ENCODE peak calls at places on chromosomes 16 and 17, in four cellular contexts. C is mucosa of gallbladder, M is ACHN, R is Ammon's horn. H is an unnamed sample.

GRCh38 chr17:35245196-35245486 is 2.3 kb downstream of the SLFN5 start:
- DNase-seq in R (no peak), C (no peak), M (peak), H (peak)

GRCh38 chr16:3183445-3184139 is 4.4 kb upstream of the OR1F1 start:
- DNase-seq in M (no peak), C (no peak), R (no peak), H (no peak)

GRCh38 chr17:49290690-49291326 is 60.2 kb upstream of the PHOSPHO1 start:
- DNase-seq in M (peak), R (no peak), C (no peak), H (peak)

GRCh38 chr17:81885869-81886548 is 5.4 kb downstream of the ALYREF start:
- DNase-seq in C (no peak), M (peak), R (no peak), H (no peak)

GRCh38 chr17:11880714-11881113 is 116.6 kb downstream of the ZNF18 start:
- DNase-seq in C (no peak), M (peak), R (peak), H (peak)

GRCh38 chr16:27301236-27301861 is 12.4 kb upstream of the IL4R start:
- DNase-seq in M (no peak), R (no peak), C (no peak), H (no peak)

GRCh38 chr16:68342620-68343019 is 31.8 kb downstream of the PRMT7 start:
- DNase-seq in R (no peak), M (no peak), C (no peak), H (no peak)

GRCh38 chr16:84043486-84044107 is 1.0 kb upstream of the SLC38A8 start:
- DNase-seq in M (no peak), R (no peak), C (no peak), H (no peak)

GRCh38 chr17:39595294-39595693 is 12.4 kb downstream of the NEUROD2 start:
- DNase-seq in R (no peak), C (no peak), M (no peak), H (no peak)

GRCh38 chr17:48729335-48730239 is 1.0 kb upstream of the HOXB13 start:
- DNase-seq in C (no peak), M (peak), R (no peak), H (no peak)

GRCh38 chr16:11556945-11557720 is 29.6 kb downstream of the LITAF start:
- DNase-seq in M (no peak), C (no peak), R (no peak), H (no peak)

GRCh38 chr17:732788-733720 is 658 bp downstream of the TLCD3A start:
- DNase-seq in M (peak), C (peak), R (peak), H (no peak)

GRCh38 chr16:67445913-67446907 is 15.3 kb downstream of the HSD11B2 start:
- DNase-seq in M (no peak), C (no peak), R (no peak), H (no peak)

GRCh38 chr17:31085563-31085962 is 9.2 kb upstream of the NF1 start:
- DNase-seq in R (no peak), C (no peak), M (no peak), H (no peak)

GRCh38 chr17:81664051-81664470 is 2.3 kb downstream of the OXLD1 start:
- DNase-seq in M (no peak), C (no peak), R (no peak), H (no peak)

GRCh38 chr17:75288784-75289121 is 480 bp downstream of the SLC25A19 start:
- DNase-seq in C (no peak), M (peak), R (no peak), H (no peak)

GRCh38 chr17:52536466-52536865 is 378.0 kb upstream of the CA10 start:
- DNase-seq in R (no peak), C (peak), M (no peak), H (no peak)

GRCh38 chr16:86798247-86799041 is 220.1 kb downstream of the FOXL1 start:
- DNase-seq in R (no peak), C (no peak), M (no peak), H (no peak)